ENCODE peak calls at places on chromosomes 11 and 22, in six cellular contexts. D, R, X, I, V and T are unnamed samples.

GRCh38 chr11:105929381-105929955 is 92.6 kb downstream of the MSANTD4 start:
- DNase-seq in D (no peak), R (no peak), X (peak; percentile 49), I (no peak), V (no peak), T (no peak)

GRCh38 chr22:43706558-43707328 is 105.4 kb downstream of the EFCAB6 start:
- DNase-seq in D (no peak), R (no peak), X (no peak), I (no peak), V (no peak), T (no peak)

GRCh38 chr11:10727259-10727851 is 23.7 kb upstream of the CTR9 start:
- DNase-seq in D (peak; percentile 75), R (peak; percentile 82), X (no peak), I (no peak), V (no peak), T (no peak)

GRCh38 chr11:112425121-112425520 is 164.5 kb upstream of the PLET1 start:
- DNase-seq in D (no peak), R (no peak), X (peak; percentile 59), I (no peak), V (no peak), T (no peak)

GRCh38 chr11:13928566-13929251 is 33.8 kb upstream of the SPON1 start:
- DNase-seq in D (peak; percentile 52), R (peak; percentile 20), X (peak; percentile 63), I (no peak), V (peak; percentile 88), T (peak; percentile 96)

GRCh38 chr11:58003591-58003990 is 20.1 kb upstream of the OR9Q1 start:
- DNase-seq in D (no peak), R (no peak), X (no peak), I (no peak), V (no peak), T (no peak)

GRCh38 chr22:41003976-41004375 is 52.8 kb downstream of the RBX1 start:
- DNase-seq in D (no peak), R (no peak), X (no peak), I (no peak), V (no peak), T (no peak)

GRCh38 chr22:23847991-23848864 is 9.4 kb upstream of the DERL3 start:
- DNase-seq in D (no peak), R (no peak), X (no peak), I (no peak), V (no peak), T (no peak)

GRCh38 chr22:22730655-22731373 is 86.4 kb downstream of the GGTLC2 start:
- DNase-seq in D (no peak), R (no peak), X (no peak), I (no peak), V (no peak), T (no peak)

GRCh38 chr22:41009222-41009948 is 58.2 kb downstream of the RBX1 start:
- DNase-seq in D (peak; percentile 64), R (peak; percentile 21), X (peak; percentile 59), I (no peak), V (no peak), T (no peak)

GRCh38 chr11:67261635-67261941 is 4.7 kb upstream of the GRK2 start:
- DNase-seq in D (no peak), R (no peak), X (no peak), I (no peak), V (no peak), T (no peak)
- TF ChIP-seq CTCF in D (peak; percentile 50), R (peak; percentile 15), X (peak; percentile 33), I (no peak), V (peak; percentile 45), T (peak; percentile 27)

DNA sequence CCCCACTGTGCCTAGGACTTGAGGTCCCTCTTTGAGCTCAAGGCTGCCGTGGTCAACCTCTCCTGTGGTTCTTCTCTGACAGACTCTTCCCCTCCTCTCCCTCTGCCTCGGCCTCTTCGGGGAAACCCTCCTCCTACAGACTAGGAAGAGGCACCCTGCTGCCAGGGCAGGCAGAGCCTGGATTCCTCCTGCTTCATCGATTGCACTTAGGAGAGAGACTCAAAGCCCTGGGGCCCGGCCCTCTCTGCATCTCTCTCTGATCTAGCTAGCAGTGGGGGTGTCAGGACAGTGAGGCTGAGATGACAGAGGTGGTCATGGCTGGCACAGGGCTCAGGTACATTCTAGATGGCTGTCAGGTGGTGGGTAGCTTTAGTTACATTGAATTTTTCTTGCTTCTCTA is 63.6 kb upstream of the EMID1 start:
- DNase-seq in D (no peak), R (no peak), X (no peak), I (no peak), V (no peak), T (no peak)
- H3K4me3 ChIP-seq in D (no peak overlapping the region), R (no peak overlapping the region), X (no peak overlapping the region), I (no peak overlapping the region), V (no peak overlapping the region), T (no peak overlapping the region)

GRCh38 chr22:38718414-38718813 is 12.7 kb downstream of the GTPBP1 start:
- DNase-seq in D (peak; percentile 65), R (no peak), X (peak; percentile 85), I (no peak), V (peak; percentile 70), T (no peak)
- TF ChIP-seq CTCF in D (peak; percentile 69), R (peak; percentile 71), X (peak; percentile 48), I (no peak), V (peak; percentile 78), T (peak; percentile 70)

DNA sequence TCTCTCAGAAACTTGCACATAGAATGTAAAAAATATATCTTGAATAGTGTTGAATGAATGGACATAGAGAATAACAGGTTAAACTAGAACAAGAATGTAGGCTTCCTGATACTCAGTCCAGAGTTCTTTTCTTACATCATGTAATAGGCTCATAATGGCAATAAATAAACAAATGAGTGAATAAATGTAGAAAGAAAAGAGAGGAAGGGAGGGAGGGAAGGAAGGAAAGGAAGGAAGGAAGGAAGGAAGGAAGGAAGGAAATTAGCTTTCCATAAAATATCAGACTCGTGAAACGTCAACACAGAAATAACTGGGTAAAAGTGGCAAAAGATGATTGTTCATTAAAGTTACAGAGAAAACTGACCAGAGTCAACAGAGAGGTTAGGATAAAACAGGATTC is 2001.0 kb downstream of the LRRC4C start:
- DNase-seq in D (no peak), R (no peak), X (no peak), I (no peak), V (no peak), T (no peak)
- H3K4me3 ChIP-seq in D (no peak overlapping the region), R (no peak overlapping the region), X (no peak overlapping the region), I (no peak overlapping the region), V (no peak overlapping the region), T (no peak overlapping the region)

GRCh38 chr22:37726240-37726887 is 29.5 kb downstream of the TRIOBP start:
- DNase-seq in D (no peak), R (no peak), X (no peak), I (no peak), V (no peak), T (no peak)
- TF ChIP-seq CTCF in D (peak; percentile 41), R (peak; percentile 32), X (peak; percentile 39), I (no peak), V (peak; percentile 10), T (peak; percentile 43)